ENCODE peak calls at places on chromosome 16, in seven cellular contexts. U is SK-N-SH, S is GM23248, N is PC-3, B is neural progenitor cell, Y is GM23338, Z is HCT116. C is an unnamed sample. For H3K4me1 and H4K20me1, the result is how much of the 10 kb centered on the place peaks cover.

GRCh38 chr16:59412275-59412841 is 678.2 kb upstream of the GOT2 start:
- DNase-seq in U (no peak), S (peak), N (peak), B (peak), Y (peak), Z (no peak), C (no peak)

GRCh38 chr16:70730016-70730415 is 44.2 kb upstream of the MTSS2 start:
- DNase-seq in U (no peak), S (no peak), N (no peak), B (peak), Y (no peak), Z (no peak), C (no peak)

GRCh38 chr16:57029161-57030160 is 40.1 kb downstream of the NLRC5 start:
- DNase-seq in U (no peak), S (peak), N (peak), B (no peak), Y (no peak), Z (no peak), C (no peak)

GRCh38 chr16:10754941-10755340 is 11.3 kb downstream of the NUBP1 start:
- DNase-seq in U (no peak), S (peak), N (peak), B (no peak), Y (no peak), Z (no peak), C (no peak)

GRCh38 chr16:17362946-17363345 is 107.8 kb downstream of the XYLT1 start:
- DNase-seq in U (no peak), S (peak), N (no peak), B (no peak), Y (no peak), Z (no peak), C (no peak)

GRCh38 chr16:71894229-71894920 is 956 bp upstream of the IST1 start:
- DNase-seq in U (peak), S (peak), N (peak), B (peak), Y (peak), Z (peak), C (peak)

GRCh38 chr16:50666658-50667496 is 14.2 kb downstream of the SNX20 start:
- DNase-seq in U (no peak), S (no peak), N (no peak), B (no peak), Y (peak), Z (no peak), C (no peak)

GRCh38 chr16:2027024-2028010 is 615 bp downstream of the NHERF2 start:
- DNase-seq in U (peak), S (peak), N (peak), B (peak), Y (no peak), Z (no peak), C (peak)

GRCh38 chr16:70685938-70686375 is at the start of gene MTSS2:
- DNase-seq in U (peak), S (peak), N (peak), B (peak), Y (peak), Z (peak), C (no peak)

GRCh38 chr16:49597796-49598195 is 224.2 kb downstream of the C16orf78 start:
- DNase-seq in U (no peak), S (no peak), N (no peak), B (no peak), Y (no peak), Z (no peak), C (no peak)

GRCh38 chr16:49598386-49599170 is 225.0 kb downstream of the C16orf78 start:
- DNase-seq in U (no peak), S (no peak), N (no peak), B (no peak), Y (no peak), Z (no peak), C (no peak)

GRCh38 chr16:49600976-49601375 is 227.4 kb downstream of the C16orf78 start:
- DNase-seq in U (no peak), S (no peak), N (no peak), B (no peak), Y (no peak), Z (no peak), C (no peak)

GRCh38 chr16:49600541-49600940 is 226.9 kb downstream of the C16orf78 start:
- DNase-seq in U (peak), S (no peak), N (no peak), B (no peak), Y (no peak), Z (no peak), C (no peak)

DNA sequence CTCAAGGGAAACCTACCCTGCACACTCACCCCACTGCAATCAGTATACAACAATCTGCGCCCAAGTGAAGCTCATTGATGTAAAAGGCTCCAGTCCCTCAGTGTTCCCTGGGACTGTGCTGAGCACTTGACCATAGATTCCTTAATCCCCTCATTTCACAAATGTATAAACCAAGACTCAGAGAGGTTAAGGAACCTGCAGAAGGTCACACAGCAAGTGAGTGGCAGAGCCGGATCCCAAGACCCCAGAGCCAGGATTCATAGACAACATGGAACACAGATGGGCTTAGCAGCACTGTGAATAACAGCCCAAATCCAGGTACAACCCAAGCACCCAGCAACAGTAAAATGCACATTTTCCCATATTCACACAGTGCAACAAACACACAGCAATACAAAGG is 225.7 kb downstream of the C16orf78 start:
- DNase-seq in U (no peak), S (no peak), N (no peak), B (no peak), Y (no peak), Z (no peak), C (no peak)
- H3K4me1 ChIP-seq in U (under half), S (under half), N (under half), B (under half), Y (under half), Z (under half), C (under half)

DNA sequence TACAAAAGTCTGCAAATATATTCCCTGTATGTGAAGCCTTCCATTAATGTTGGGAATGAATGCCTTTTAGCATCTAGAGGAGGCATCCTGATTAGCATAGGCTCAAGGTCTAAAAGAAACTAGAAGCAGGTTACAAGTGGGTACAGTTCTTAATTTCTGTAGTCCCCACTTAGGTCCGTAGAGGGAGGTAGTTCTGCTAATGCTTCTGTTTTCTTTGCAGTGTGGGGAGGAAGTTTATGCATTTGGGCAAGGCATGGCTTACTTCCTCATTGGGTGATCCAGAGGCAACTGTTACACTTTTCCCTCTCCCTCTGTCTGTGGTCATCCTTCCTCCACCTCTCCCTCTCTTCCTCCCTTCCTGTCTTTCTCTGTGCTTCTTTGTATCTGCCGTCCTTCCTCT is 108.4 kb upstream of the ZKSCAN2 start:
- DNase-seq in U (no peak), S (no peak), N (no peak), B (no peak), Y (peak), Z (no peak), C (peak)
- TF ChIP-seq EZH2phosphoT487 in U (no peak), S (no peak), N (no peak), B (no peak), Y (no peak), Z (no peak), C (no peak)

DNA sequence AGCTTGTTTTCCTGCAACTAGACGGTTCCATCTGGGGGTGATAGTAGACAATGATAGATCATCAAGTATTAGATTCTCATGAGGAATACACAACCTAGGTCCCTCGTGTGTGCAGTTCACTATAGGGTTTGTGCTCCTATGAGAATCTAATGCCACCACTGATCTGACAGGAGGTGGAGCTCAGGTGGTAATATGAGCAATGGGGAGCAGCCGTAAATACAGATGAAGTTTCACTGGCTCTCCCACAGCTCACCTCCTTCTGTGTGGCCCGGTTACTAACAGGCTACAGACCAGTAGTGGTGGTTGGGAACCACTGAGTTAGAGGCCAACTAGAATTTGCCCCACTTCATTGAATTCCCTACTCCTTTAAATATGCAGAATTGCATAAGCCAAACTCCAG is 147.5 kb upstream of the HSBP1 start:
- DNase-seq in U (no peak), S (no peak), N (no peak), B (no peak), Y (no peak), Z (no peak), C (no peak)
- H4K20me1 ChIP-seq in U (under half), S (under half), N (under half), B (under half), Y (under half), Z (under half), C (under half)

GRCh38 chr16:61007694-61008093 is 1028.5 kb downstream of the CDH8 start:
- DNase-seq in U (no peak), S (no peak), N (no peak), B (no peak), Y (no peak), Z (no peak), C (no peak)
- H3K4me1 ChIP-seq in U (under half), S (under half), N (under half), B (under half), Y (under half), Z (under half), C (under half)

DNA sequence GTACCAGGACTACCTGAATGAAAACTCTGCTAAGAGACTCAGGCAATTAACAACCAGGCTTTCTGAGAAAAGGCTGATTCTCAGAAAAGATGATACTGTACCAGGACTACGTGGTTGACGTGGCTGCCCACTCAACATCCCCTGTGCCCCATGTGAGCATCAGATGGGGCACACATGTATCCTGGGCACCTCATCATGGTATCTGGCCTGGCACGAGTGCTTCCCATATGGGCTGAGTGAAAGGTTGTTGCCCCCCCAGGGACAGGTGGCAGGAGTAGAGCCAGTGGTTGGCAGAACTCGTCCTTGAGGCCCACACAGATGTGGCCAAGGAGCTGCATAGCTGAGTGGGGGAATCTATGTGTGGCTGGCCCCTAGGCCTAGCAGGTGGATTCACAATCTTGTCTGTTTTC is 3.5 kb upstream of the CES4A start:
- DNase-seq in U (no peak), S (no peak), N (no peak), B (no peak), Y (no peak), Z (no peak), C (no peak)
- TF ChIP-seq EZH2phosphoT487 in U (no peak), S (no peak), N (no peak), B (no peak), Y (no peak), Z (no peak), C (no peak)

GRCh38 chr16:4654387-4654901 is 29.8 kb downstream of the MGRN1 start:
- DNase-seq in U (no peak), S (no peak), N (no peak), B (no peak), Y (no peak), Z (no peak), C (no peak)

GRCh38 chr16:4656221-4656620 is 31.6 kb downstream of the MGRN1 start:
- DNase-seq in U (no peak), S (no peak), N (no peak), B (no peak), Y (no peak), Z (no peak), C (no peak)

GRCh38 chr16:4655801-4656200 is 31.2 kb downstream of the MGRN1 start:
- DNase-seq in U (no peak), S (no peak), N (no peak), B (no peak), Y (no peak), Z (no peak), C (no peak)

GRCh38 chr16:4653981-4654380 is 29.4 kb downstream of the MGRN1 start:
- DNase-seq in U (no peak), S (no peak), N (no peak), B (no peak), Y (no peak), Z (no peak), C (no peak)

GRCh38 chr16:4654946-4655590 is 30.4 kb downstream of the MGRN1 start:
- DNase-seq in U (no peak), S (no peak), N (no peak), B (no peak), Y (no peak), Z (no peak), C (no peak)
- H4K20me1 ChIP-seq in U (under half), S (under half), N (under half), B (under half), Y (under half), Z (under half), C (under half)

DNA sequence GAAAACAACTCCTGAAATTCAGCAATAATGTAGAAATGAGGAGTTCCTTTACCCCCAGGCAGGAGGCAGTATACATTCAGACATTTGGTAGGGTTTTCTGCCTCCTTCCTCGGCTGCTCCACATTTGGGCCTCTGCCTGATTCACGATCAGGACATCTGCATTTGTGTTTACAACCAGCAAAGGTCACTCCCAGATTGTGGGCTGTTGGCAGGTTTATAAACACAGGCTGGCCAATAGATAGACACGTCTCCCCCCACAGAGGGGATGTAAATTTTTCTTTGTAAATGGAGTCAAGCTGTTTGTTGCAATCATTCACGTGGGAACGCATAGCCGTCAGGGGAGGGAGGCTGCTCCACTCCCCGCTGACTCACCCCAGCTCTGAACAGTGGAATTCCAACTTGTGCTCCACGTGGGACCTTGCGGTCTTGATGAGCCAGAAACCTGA is 252.1 kb upstream of the N4BP1 start:
- DNase-seq in U (no peak), S (peak), N (peak), B (peak), Y (peak), Z (peak), C (no peak)
- H3K4me1 ChIP-seq in U (under half), S (under half), N (under half), B (under half), Y (under half), Z (under half), C (under half)

GRCh38 chr16:87344931-87345631 is 27.9 kb upstream of the C16orf95 start:
- DNase-seq in U (no peak), S (no peak), N (no peak), B (no peak), Y (peak), Z (no peak), C (no peak)
- TF ChIP-seq EZH2phosphoT487 in U (no peak), S (no peak), N (no peak), B (no peak), Y (no peak), Z (no peak), C (no peak)

C was measured in OCI-LY7.